ENCODE peak calls at places on chromosome 7, in six cellular contexts. One of them, this sample, is unnamed.

GRCh38 chr7:128008744-128009143 is 22.5 kb downstream of the LRRC4 start:
- DNase-seq in mucosa of descending colon: no peak
- DNase-seq in AG09319: no peak
- DNase-seq in thoracic aorta: no peak
- DNase-seq in naive thymus-derived CD4-positive, alpha-beta T cell: no peak
- DNase-seq in GM04503: no peak
- DNase-seq in this sample: no peak

GRCh38 chr7:20744913-20745587 is 41.6 kb downstream of the SP8 start:
- DNase-seq in thoracic aorta: no peak
- DNase-seq in mucosa of descending colon: no peak
- DNase-seq in AG09319: no peak
- DNase-seq in naive thymus-derived CD4-positive, alpha-beta T cell: no peak
- DNase-seq in GM04503: no peak
- DNase-seq in this sample: no peak

GRCh38 chr7:142313528-142313927 is 55.7 kb upstream of the PRSS58 start:
- DNase-seq in thoracic aorta: no peak
- DNase-seq in GM04503: no peak
- DNase-seq in mucosa of descending colon: no peak
- DNase-seq in naive thymus-derived CD4-positive, alpha-beta T cell: peak
- DNase-seq in AG09319: no peak
- DNase-seq in this sample: no peak

GRCh38 chr7:15525652-15526263 is 36.1 kb downstream of the AGMO start:
- DNase-seq in GM04503: no peak
- DNase-seq in mucosa of descending colon: no peak
- DNase-seq in thoracic aorta: no peak
- DNase-seq in naive thymus-derived CD4-positive, alpha-beta T cell: no peak
- DNase-seq in AG09319: no peak
- DNase-seq in this sample: no peak

GRCh38 chr7:44961844-44962482 is 16.9 kb downstream of the MYO1G start:
- DNase-seq in naive thymus-derived CD4-positive, alpha-beta T cell: no peak
- DNase-seq in mucosa of descending colon: no peak
- DNase-seq in AG09319: no peak
- DNase-seq in GM04503: no peak
- DNase-seq in thoracic aorta: no peak
- DNase-seq in this sample: peak

GRCh38 chr7:127514499-127514898 is 70.9 kb downstream of the GCC1 start:
- DNase-seq in GM04503: no peak
- DNase-seq in thoracic aorta: no peak
- DNase-seq in naive thymus-derived CD4-positive, alpha-beta T cell: peak
- DNase-seq in AG09319: no peak
- DNase-seq in mucosa of descending colon: no peak
- DNase-seq in this sample: peak

GRCh38 chr7:128197586-128197985 is 43.5 kb upstream of the LEP start:
- DNase-seq in naive thymus-derived CD4-positive, alpha-beta T cell: no peak
- DNase-seq in mucosa of descending colon: no peak
- DNase-seq in GM04503: no peak
- DNase-seq in thoracic aorta: no peak
- DNase-seq in AG09319: no peak
- DNase-seq in this sample: no peak

GRCh38 chr7:156236181-156236889 is 404.2 kb upstream of the RNF32 start:
- DNase-seq in GM04503: no peak
- DNase-seq in mucosa of descending colon: no peak
- DNase-seq in AG09319: no peak
- DNase-seq in naive thymus-derived CD4-positive, alpha-beta T cell: no peak
- DNase-seq in thoracic aorta: no peak
- DNase-seq in this sample: no peak

GRCh38 chr7:137923380-137923779 is 76.6 kb upstream of the DGKI start:
- DNase-seq in thoracic aorta: no peak
- DNase-seq in mucosa of descending colon: no peak
- DNase-seq in naive thymus-derived CD4-positive, alpha-beta T cell: no peak
- DNase-seq in AG09319: no peak
- DNase-seq in GM04503: peak
- DNase-seq in this sample: no peak

GRCh38 chr7:157445246-157445955 is 108.6 kb downstream of the DNAJB6 start:
- DNase-seq in AG09319: no peak
- DNase-seq in thoracic aorta: no peak
- DNase-seq in GM04503: no peak
- DNase-seq in mucosa of descending colon: no peak
- DNase-seq in naive thymus-derived CD4-positive, alpha-beta T cell: no peak
- DNase-seq in this sample: no peak

GRCh38 chr7:11607676-11608075 is 224.3 kb downstream of the THSD7A start:
- DNase-seq in GM04503: no peak
- DNase-seq in AG09319: no peak
- DNase-seq in thoracic aorta: no peak
- DNase-seq in naive thymus-derived CD4-positive, alpha-beta T cell: no peak
- DNase-seq in mucosa of descending colon: no peak
- DNase-seq in this sample: no peak

GRCh38 chr7:132029369-132030160 is 473.1 kb upstream of the PODXL start:
- DNase-seq in AG09319: no peak
- DNase-seq in thoracic aorta: no peak
- DNase-seq in GM04503: no peak
- DNase-seq in naive thymus-derived CD4-positive, alpha-beta T cell: no peak
- DNase-seq in mucosa of descending colon: no peak
- DNase-seq in this sample: no peak

GRCh38 chr7:151142686-151143040 is 24.8 kb downstream of the GBX1 start:
- DNase-seq in thoracic aorta: no peak
- DNase-seq in naive thymus-derived CD4-positive, alpha-beta T cell: no peak
- DNase-seq in AG09319: no peak
- DNase-seq in mucosa of descending colon: no peak
- DNase-seq in GM04503: no peak
- DNase-seq in this sample: no peak

GRCh38 chr7:2069472-2069860 is 163.3 kb downstream of the MAD1L1 start:
- DNase-seq in thoracic aorta: no peak
- DNase-seq in mucosa of descending colon: no peak
- DNase-seq in GM04503: no peak
- DNase-seq in naive thymus-derived CD4-positive, alpha-beta T cell: no peak
- DNase-seq in AG09319: no peak
- DNase-seq in this sample: no peak

GRCh38 chr7:136869006-136869961 is 832 bp downstream of the CHRM2 start:
- DNase-seq in mucosa of descending colon: peak
- DNase-seq in AG09319: peak
- DNase-seq in naive thymus-derived CD4-positive, alpha-beta T cell: no peak
- DNase-seq in thoracic aorta: no peak
- DNase-seq in GM04503: no peak
- DNase-seq in this sample: no peak

GRCh38 chr7:134778941-134779740 is at the start of gene CALD1:
- DNase-seq in GM04503: peak
- DNase-seq in mucosa of descending colon: peak
- DNase-seq in naive thymus-derived CD4-positive, alpha-beta T cell: no peak
- DNase-seq in thoracic aorta: peak
- DNase-seq in AG09319: peak
- DNase-seq in this sample: no peak